ENCODE peak calls at places on chromosomes 4 and X, in ten cellular contexts. P is NCI-H1092 treated with DMSO at 0.1 percent for 48 hours; U is choroid plexus epithelial cell; K is stimulated activated CD4-positive, alpha-beta T cell treated with anti-CD3 and anti-CD28 coated beads, Interleukin-2, amount 100 ng/mL, for 24 hours; W is fibroblast of lung; D is effector CD4-positive, alpha-beta T cell; A is GM06990; J is RPMI8226; B is HCT116; C is non-pigmented ciliary epithelial cell. M is an unnamed sample.

GRCh38 chrX:150664290-150664689 is 28.9 kb upstream of the MTMR1 start:
- DNase-seq in P (peak), U (peak), K (no peak), W (no peak), D (no peak), A (no peak), J (peak), B (no peak), C (no peak), M (no peak)

GRCh38 chr4:89216422-89216821 is 91.2 kb downstream of the GPRIN3 start:
- DNase-seq in P (no peak), U (no peak), K (no peak), W (no peak), D (no peak), A (no peak), J (no peak), B (no peak), C (no peak), M (no peak)

GRCh38 chrX:98194036-98194435 is 1310.3 kb downstream of the RPA4 start:
- DNase-seq in P (no peak), U (no peak), K (no peak), W (no peak), D (no peak), A (no peak), J (no peak), B (no peak), C (no peak), M (no peak)

GRCh38 chr4:10093801-10094552 is 22.6 kb downstream of the WDR1 start:
- DNase-seq in P (no peak), U (peak), K (no peak), W (peak), D (no peak), A (no peak), J (no peak), B (no peak), C (peak), M (no peak)

GRCh38 chrX:18961686-18962085 is 22.2 kb downstream of the PHKA2 start:
- DNase-seq in P (no peak), U (peak), K (no peak), W (peak), D (no peak), A (no peak), J (no peak), B (no peak), C (no peak), M (no peak)

GRCh38 chr4:86453044-86453501 is 93.2 kb upstream of the MAPK10 start:
- DNase-seq in P (no peak), U (peak), K (no peak), W (peak), D (no peak), A (no peak), J (no peak), B (no peak), C (no peak), M (no peak)

GRCh38 chr4:89509708-89510269 is 202.2 kb upstream of the GPRIN3 start:
- DNase-seq in P (no peak), U (peak), K (no peak), W (peak), D (no peak), A (peak), J (no peak), B (no peak), C (no peak), M (no peak)

GRCh38 chr4:140004580-140005314 is 149.2 kb downstream of the MAML3 start:
- DNase-seq in P (peak), U (peak), K (no peak), W (peak), D (no peak), A (no peak), J (no peak), B (no peak), C (no peak), M (no peak)

GRCh38 chr4:108170729-108171540 is 2.2 kb upstream of the LEF1 start:
- DNase-seq in P (no peak), U (no peak), K (no peak), W (no peak), D (no peak), A (no peak), J (no peak), B (no peak), C (no peak), M (no peak)

GRCh38 chr4:166169111-166169510 is 296.1 kb downstream of the TLL1 start:
- DNase-seq in P (peak), U (peak), K (no peak), W (no peak), D (no peak), A (no peak), J (peak), B (peak), C (peak), M (no peak)

GRCh38 chrX:9352683-9353430 is 112.0 kb upstream of the TBL1X start:
- DNase-seq in P (no peak), U (peak), K (peak), W (peak), D (no peak), A (peak), J (peak), B (no peak), C (no peak), M (no peak)

GRCh38 chrX:645024-645376 is 14.4 kb downstream of the SHOX start:
- DNase-seq in P (no peak), U (no peak), K (no peak), W (no peak), D (no peak), A (no peak), J (no peak), B (no peak), C (no peak), M (no peak)

GRCh38 chrX:46642145-46642544 is 68.6 kb downstream of the CHST7 start:
- DNase-seq in P (peak), U (peak), K (no peak), W (no peak), D (no peak), A (no peak), J (peak), B (no peak), C (no peak), M (no peak)

M was measured in kidney epithelial cell.